ENCODE peak calls at places on chromosomes 7 and 10, in four cellular contexts. J is dorsolateral prefrontal cortex, F is Peyer's patch, P is left ventricle myocardium inferior. X is an unnamed sample.

GRCh38 chr7:4730971-4731370 is 44.5 kb upstream of the AP5Z1 start:
- DNase-seq in J (no peak), F (no peak), P (no peak), X (no peak)

GRCh38 chr7:47581821-47582747 is at the start of gene TNS3:
- DNase-seq in J (no peak), F (peak; percentile 82), P (peak; percentile 44), X (peak; percentile 68)

GRCh38 chr7:92576296-92576695 is 13.9 kb downstream of the FAM133B start:
- DNase-seq in J (no peak), F (no peak), P (no peak), X (no peak)

GRCh38 chr10:132643709-132644543 is 106.3 kb downstream of the INPP5A start:
- DNase-seq in J (peak; percentile 49), F (peak; percentile 37), P (no peak), X (peak; percentile 39)

GRCh38 chr10:72348282-72348681 is 6.4 kb downstream of the DNAJB12 start:
- DNase-seq in J (no peak), F (no peak), P (no peak), X (no peak)

GRCh38 chr10:24793648-24794379 is 70.1 kb upstream of the ARHGAP21 start:
- DNase-seq in J (no peak), F (no peak), P (no peak), X (no peak)

GRCh38 chr10:100370976-100371706 is 24.1 kb downstream of the SCD start:
- DNase-seq in J (peak; percentile 93), F (peak; percentile 94), P (peak; percentile 77), X (peak; percentile 80)

GRCh38 chr10:78401882-78402367 is 368.3 kb downstream of the RPS24 start:
- DNase-seq in J (peak; percentile 39), F (no peak), P (peak; percentile 46), X (no peak)

GRCh38 chr7:116212859-116213258 is 2.5 kb downstream of the TES start:
- DNase-seq in J (no peak), F (no peak), P (no peak), X (no peak)

GRCh38 chr10:79088176-79088575 is 19.4 kb downstream of the ZMIZ1 start:
- DNase-seq in J (no peak), F (no peak), P (no peak), X (peak; percentile 79)

GRCh38 chr10:126302831-126303230 is 85.4 kb downstream of the ADAM12 start:
- DNase-seq in J (no peak), F (no peak), P (no peak), X (no peak)

GRCh38 chr7:35004531-35005096 is 32.7 kb downstream of the DPY19L1 start:
- DNase-seq in J (peak; percentile 63), F (no peak), P (no peak), X (no peak)

GRCh38 chr10:66752714-66753113 is 173.1 kb upstream of the LRRTM3 start:
- DNase-seq in J (no peak), F (no peak), P (no peak), X (no peak)

GRCh38 chr10:45239642-45240041 is 75.8 kb downstream of the OR13A1 start:
- DNase-seq in J (no peak), F (no peak), P (no peak), X (no peak)

GRCh38 chr10:59433720-59434428 is 71.5 kb upstream of the FAM13C start:
- DNase-seq in J (no peak), F (no peak), P (no peak), X (no peak)

GRCh38 chr7:73811760-73812168 is 19.0 kb upstream of the CLDN4 start:
- DNase-seq in J (no peak), F (peak; percentile 89), P (peak; percentile 49), X (peak; percentile 83)

GRCh38 chr7:44678096-44678467 is 70.6 kb upstream of the ZMIZ2 start:
- DNase-seq in J (no peak), F (no peak), P (no peak), X (no peak)

GRCh38 chr7:45052011-45052410 is 36.8 kb downstream of the NACAD start:
- DNase-seq in J (no peak), F (no peak), P (no peak), X (no peak)

GRCh38 chr10:74575191-74575720 is 251.1 kb upstream of the KAT6B start:
- DNase-seq in J (no peak), F (no peak), P (no peak), X (no peak)

GRCh38 chr10:97812696-97813095 is 36.9 kb upstream of the GOLGA7B start:
- DNase-seq in J (no peak), F (no peak), P (no peak), X (no peak)

GRCh38 chr7:55505259-55505658 is 67.0 kb downstream of the VOPP1 start:
- DNase-seq in J (no peak), F (no peak), P (no peak), X (no peak)

GRCh38 chr10:132192991-132193670 is 6.4 kb downstream of the DPYSL4 start:
- DNase-seq in J (no peak), F (no peak), P (peak; percentile 76), X (peak; percentile 13)

GRCh38 chr7:111067251-111067650 is 23.7 kb upstream of the LRRN3 start:
- DNase-seq in J (no peak), F (no peak), P (no peak), X (no peak)

GRCh38 chr10:80633383-80633860 is 95.7 kb downstream of the SH2D4B start:
- DNase-seq in J (no peak), F (no peak), P (no peak), X (no peak)

GRCh38 chr7:24778543-24779282 is 21.4 kb upstream of the GSDME start:
- DNase-seq in J (no peak), F (no peak), P (peak; percentile 46), X (peak; percentile 69)

GRCh38 chr10:28266449-28267224 is 36.2 kb downstream of the MPP7 start:
- DNase-seq in J (no peak), F (no peak), P (no peak), X (no peak)

GRCh38 chr10:65602182-65602865 is 1323.5 kb upstream of the LRRTM3 start:
- DNase-seq in J (no peak), F (no peak), P (no peak), X (no peak)

GRCh38 chr10:12470719-12471118 is 121.4 kb downstream of the CAMK1D start:
- DNase-seq in J (no peak), F (no peak), P (no peak), X (no peak)

GRCh38 chr10:35533565-35533964 is 71.6 kb upstream of the GJD4 start:
- DNase-seq in J (no peak), F (no peak), P (no peak), X (no peak)

GRCh38 chr7:112207106-112207592 is 654 bp downstream of the ZNF277 start:
- DNase-seq in J (no peak), F (no peak), P (no peak), X (no peak)

GRCh38 chr10:97215619-97216018 is 29.9 kb upstream of the SLIT1 start:
- DNase-seq in J (no peak), F (no peak), P (no peak), X (no peak)

GRCh38 chr10:71797533-71798307 is 24.4 kb upstream of the VSIR start:
- DNase-seq in J (no peak), F (no peak), P (no peak), X (no peak)

GRCh38 chr10:93413252-93413689 is 68.9 kb downstream of the MYOF start:
- DNase-seq in J (no peak), F (no peak), P (no peak), X (no peak)

GRCh38 chr7:17680943-17681351 is 259.3 kb downstream of the SNX13 start:
- DNase-seq in J (no peak), F (no peak), P (no peak), X (no peak)

GRCh38 chr10:129325893-129326292 is 141.1 kb upstream of the MGMT start:
- DNase-seq in J (no peak), F (no peak), P (no peak), X (no peak)

GRCh38 chr7:117066668-117067067 is 113.4 kb downstream of the ST7 start:
- DNase-seq in J (no peak), F (no peak), P (no peak), X (no peak)

GRCh38 chr10:52883996-52884871 is 111.7 kb upstream of the MBL2 start:
- DNase-seq in J (no peak), F (no peak), P (no peak), X (no peak)

GRCh38 chr10:123170961-123171360 is 16.8 kb downstream of the BUB3 start:
- DNase-seq in J (no peak), F (no peak), P (no peak), X (no peak)

GRCh38 chr10:48296699-48297098 is 9.8 kb upstream of the MAPK8 start:
- DNase-seq in J (no peak), F (no peak), P (no peak), X (no peak)

DNA sequence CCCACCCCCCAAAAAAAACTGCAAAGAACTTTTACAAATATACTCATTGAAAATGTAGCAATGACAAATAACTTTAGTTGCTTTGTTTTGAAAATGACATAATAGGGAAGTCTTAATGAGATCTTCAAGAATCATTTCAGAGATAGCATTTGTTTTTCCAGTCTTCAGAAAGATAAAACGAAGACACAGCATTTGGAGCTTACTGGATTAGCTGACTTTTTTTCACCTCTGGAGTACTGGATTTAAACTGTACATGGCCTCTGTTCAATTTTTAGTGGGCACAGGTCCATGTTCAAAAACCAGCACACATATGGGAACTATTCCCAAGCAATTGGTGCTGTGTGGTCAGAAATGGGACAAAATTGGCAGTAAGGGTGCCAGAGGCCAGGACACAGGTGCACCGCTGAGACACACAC is 3.9 kb downstream of the RAB11FIP2 start:
- DNase-seq in J (no peak), F (no peak), P (no peak), X (no peak)
- H3K4me3 ChIP-seq in J (no peak overlapping the region), F (no peak overlapping the region), P (no peak overlapping the region), X (no peak overlapping the region)

GRCh38 chr7:3042301-3042700 is 1.4 kb downstream of the CARD11 start:
- DNase-seq in J (no peak), F (no peak), P (no peak), X (no peak)

GRCh38 chr7:3039787-3040186 is 3.9 kb downstream of the CARD11 start:
- DNase-seq in J (no peak), F (no peak), P (no peak), X (no peak)

GRCh38 chr7:3042861-3043489 is 692 bp downstream of the CARD11 start:
- DNase-seq in J (no peak), F (no peak), P (no peak), X (no peak)

GRCh38 chr7:3043544-3044395 is at the start of gene CARD11:
- DNase-seq in J (no peak), F (no peak), P (no peak), X (no peak)
- H3K4me3 ChIP-seq in J (no peak within 1 kb of the TSS), F (peak within 1 kb of the TSS; percentile 45), P (no peak within 1 kb of the TSS), X (peak within 1 kb of the TSS; percentile 42)

GRCh38 chr7:41130596-41131236 is 572.2 kb downstream of the INHBA start:
- DNase-seq in J (no peak), F (no peak), P (no peak), X (no peak)
- H3K4me3 ChIP-seq in J (no peak overlapping the region), F (no peak overlapping the region), P (no peak overlapping the region), X (no peak overlapping the region)

GRCh38 chr7:27128776-27129728 is 1.5 kb downstream of the HOXA4 start:
- DNase-seq in J (no peak), F (peak; percentile 60), P (no peak), X (no peak)
- H3K4me3 ChIP-seq in J (no peak overlapping the region), F (peak overlapping the region; percentile 75), P (peak overlapping the region; percentile 67), X (peak overlapping the region; percentile 69)

DNA sequence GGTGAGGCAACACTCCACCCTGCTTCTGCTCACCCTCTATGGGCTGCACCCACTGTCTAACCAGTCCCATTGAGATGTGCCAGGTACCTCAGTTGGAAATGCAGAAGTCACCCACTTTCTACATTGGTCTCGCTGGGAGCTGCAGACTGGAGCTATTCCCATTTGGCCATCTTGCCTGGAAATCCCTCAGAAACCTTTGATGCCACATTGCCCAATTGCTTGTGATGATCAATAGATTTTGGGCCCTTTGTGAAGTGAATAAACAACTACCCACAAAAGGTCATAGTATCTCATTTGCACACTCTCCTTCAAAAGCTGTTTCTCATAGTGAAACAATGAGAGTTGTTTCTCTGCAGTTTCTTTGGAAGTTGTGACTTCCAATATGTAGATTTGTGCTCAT is 742.9 kb downstream of the INHBA start:
- DNase-seq in J (no peak), F (no peak), P (no peak), X (no peak)
- H3K4me3 ChIP-seq in J (no peak overlapping the region), F (no peak overlapping the region), P (no peak overlapping the region), X (no peak overlapping the region)

X was measured in lower lobe of right lung.